ENCODE peak calls at places on chromosome 14, in four cellular contexts. K, O, Q and S are unnamed samples.

GRCh38 chr14:65434216-65434850 is 21.8 kb downstream of the FUT8 start:
- DNase-seq in O (no peak), Q (no peak), K (peak; percentile 38), S (peak; percentile 2)

GRCh38 chr14:94143711-94144110 is 14.3 kb upstream of the IFI27L2 start:
- DNase-seq in K (no peak), O (no peak), Q (no peak), S (no peak)

GRCh38 chr14:102481791-102482238 is 27.8 kb downstream of the ANKRD9 start:
- DNase-seq in K (no peak), Q (peak; percentile 54), O (no peak), S (no peak)

GRCh38 chr14:104936361-104937155 is 11.9 kb downstream of the PLD4 start:
- DNase-seq in Q (peak; percentile 64), O (no peak), K (no peak), S (no peak)

GRCh38 chr14:33062476-33062875 is 123.8 kb downstream of the NPAS3 start:
- DNase-seq in Q (no peak), K (no peak), O (no peak), S (no peak)

GRCh38 chr14:57769863-57770523 is 95.9 kb downstream of the SLC35F4 start:
- DNase-seq in O (no peak), K (no peak), Q (no peak), S (no peak)

GRCh38 chr14:36467332-36467731 is 52.7 kb downstream of the NKX2-1 start:
- DNase-seq in K (no peak), Q (no peak), O (no peak), S (no peak)

GRCh38 chr14:40656301-40656700 is 950.4 kb upstream of the LRFN5 start:
- DNase-seq in Q (no peak), O (no peak), K (no peak), S (no peak)

GRCh38 chr14:62462996-62463395 is 582.3 kb downstream of the KCNH5 start:
- DNase-seq in O (no peak), K (no peak), Q (no peak), S (no peak)

GRCh38 chr14:101556566-101557320 is 4.6 kb upstream of the DIO3 start:
- DNase-seq in Q (no peak), K (no peak), O (no peak), S (no peak)

GRCh38 chr14:49106721-49107689 is 479.2 kb downstream of the RPS29 start:
- DNase-seq in O (no peak), K (no peak), Q (no peak), S (peak; percentile 27)

GRCh38 chr14:70642313-70643235 is 858 bp downstream of the TTC9 start:
- DNase-seq in O (no peak), Q (peak; percentile 77), K (peak; percentile 26), S (peak; percentile 45)

GRCh38 chr14:70640938-70641547 is 673 bp upstream of the TTC9 start:
- DNase-seq in Q (peak; percentile 79), K (peak; percentile 70), O (no peak), S (peak; percentile 92)

GRCh38 chr14:70641548-70642312 is at the start of gene TTC9:
- DNase-seq in Q (peak; percentile 78), K (peak; percentile 57), O (no peak), S (peak; percentile 35)

GRCh38 chr14:70635971-70636595 is 5.6 kb upstream of the TTC9 start:
- DNase-seq in Q (no peak), K (no peak), O (no peak), S (no peak)

GRCh38 chr14:70638416-70638815 is 3.3 kb upstream of the TTC9 start:
- DNase-seq in Q (no peak), K (no peak), O (no peak), S (no peak)
- H3K4me3 ChIP-seq in Q (no peak overlapping the region), K (no peak overlapping the region), O (no peak overlapping the region), S (no peak overlapping the region)

GRCh38 chr14:64115401-64115800 is 178.8 kb downstream of the ESR2 start:
- DNase-seq in Q (no peak), O (no peak), K (no peak), S (no peak)
- H3K27ac ChIP-seq in Q (peak overlapping the region; percentile 59), O (no peak overlapping the region), K (no peak overlapping the region), S (no peak overlapping the region)

DNA sequence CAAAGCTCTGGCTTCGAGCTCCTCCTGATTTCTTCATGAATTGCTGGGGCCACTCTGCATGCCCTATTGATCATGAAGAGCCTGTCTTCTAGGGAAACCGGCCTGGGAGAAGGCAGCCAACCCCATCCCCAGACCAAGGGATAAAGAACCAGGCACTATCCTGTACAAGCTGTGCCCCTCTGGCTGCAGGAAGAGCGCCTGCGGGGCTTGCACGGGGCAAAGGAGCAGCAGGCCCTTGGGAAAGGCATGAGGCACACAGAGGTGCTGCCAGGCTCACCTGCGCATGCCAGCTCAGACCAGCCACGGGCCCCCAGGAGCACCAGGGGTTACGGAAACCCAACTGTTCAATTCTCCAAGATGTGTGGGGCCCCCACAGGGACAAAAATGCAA is 2.1 kb downstream of the ITPK1 start:
- DNase-seq in K (no peak), Q (no peak), O (no peak), S (no peak)
- H3K4me3 ChIP-seq in K (no peak overlapping the region), Q (no peak overlapping the region), O (peak overlapping the region; percentile 92), S (peak overlapping the region; percentile 82)

GRCh38 chr14:54775486-54776100 is 127.0 kb downstream of the GCH1 start:
- DNase-seq in K (no peak), O (no peak), Q (no peak), S (no peak)

GRCh38 chr14:54773171-54774006 is 129.2 kb downstream of the GCH1 start:
- DNase-seq in Q (peak; percentile 96), O (peak; percentile 66), K (peak; percentile 86), S (peak; percentile 93)

GRCh38 chr14:54776361-54777001 is 126.1 kb downstream of the GCH1 start:
- DNase-seq in K (no peak), O (no peak), Q (peak; percentile 92), S (no peak)

GRCh38 chr14:54772451-54772881 is 130.2 kb downstream of the GCH1 start:
- DNase-seq in K (no peak), Q (no peak), O (no peak), S (no peak)

GRCh38 chr14:54774824-54775223 is 127.8 kb downstream of the GCH1 start:
- DNase-seq in Q (no peak), K (no peak), O (no peak), S (no peak)
- H3K27ac ChIP-seq in Q (peak overlapping the region; percentile 78), K (no peak overlapping the region), O (no peak overlapping the region), S (no peak overlapping the region)

DNA sequence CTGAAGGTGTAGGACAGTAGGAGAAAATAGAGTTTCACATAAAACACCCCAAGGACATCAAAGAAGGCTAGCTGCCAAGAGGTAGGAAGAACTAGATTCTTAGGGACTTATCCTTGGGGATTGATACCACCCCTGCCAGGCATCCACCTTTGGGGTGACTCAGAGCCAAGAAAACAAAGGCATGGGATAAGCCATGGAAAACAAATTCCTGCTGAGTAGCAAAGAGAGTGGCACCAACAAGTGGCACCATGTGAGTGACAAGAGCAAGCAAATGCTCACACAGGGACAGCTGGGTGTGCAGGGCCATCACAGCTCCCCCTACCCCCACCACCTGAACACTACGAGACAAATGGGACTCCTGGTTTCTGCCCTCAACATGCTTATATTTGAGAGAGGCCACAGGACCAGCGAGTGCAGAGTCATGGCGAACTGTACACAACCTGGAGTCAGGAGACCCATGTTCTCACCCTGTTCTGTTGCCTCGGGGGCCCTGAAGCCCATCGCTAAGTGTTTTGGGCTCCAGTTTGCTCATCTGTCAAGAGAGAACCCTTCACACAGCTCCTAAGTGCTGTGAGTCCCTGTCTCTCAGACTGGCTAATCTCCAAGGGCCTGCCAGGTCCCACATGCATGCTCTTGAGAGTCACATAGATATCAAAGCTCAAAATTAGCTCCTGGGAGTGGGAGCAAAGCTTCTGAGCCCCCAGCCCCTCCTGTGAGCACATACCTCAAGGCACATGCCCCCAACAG is 91.9 kb downstream of the DPF3 start:
- DNase-seq in K (no peak), Q (no peak), O (no peak), S (peak; percentile 7)
- H3K4me3 ChIP-seq in K (no peak overlapping the region), Q (no peak overlapping the region), O (no peak overlapping the region), S (no peak overlapping the region)

DNA sequence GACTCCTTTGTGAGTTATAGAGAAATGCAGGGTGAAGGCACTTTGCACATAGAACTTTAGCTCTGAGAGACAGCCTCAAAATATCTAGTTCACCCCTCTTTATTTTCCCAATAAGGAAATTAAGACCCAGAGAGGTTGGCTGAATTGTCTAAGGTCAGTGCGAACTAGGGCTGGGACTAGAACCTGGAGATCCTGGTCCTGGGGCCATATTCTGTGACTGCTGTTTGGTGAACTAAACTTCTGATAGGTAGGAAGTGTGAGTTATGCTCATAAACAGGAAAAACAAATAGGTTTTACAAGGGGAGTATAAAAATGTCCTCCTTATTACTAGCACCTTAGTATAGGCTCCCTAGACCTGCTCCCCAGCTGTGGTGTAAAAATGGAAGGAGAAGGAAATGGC is 53.9 kb downstream of the DAD1 start:
- DNase-seq in O (no peak), K (no peak), Q (no peak), S (no peak)
- H3K27ac ChIP-seq in O (no peak overlapping the region), K (no peak overlapping the region), Q (no peak overlapping the region), S (no peak overlapping the region)

GRCh38 chr14:52325126-52325525 is 11.0 kb downstream of the PTGER2 start:
- DNase-seq in Q (no peak), K (no peak), O (no peak), S (no peak)
- H3K4me3 ChIP-seq in Q (no peak overlapping the region), K (no peak overlapping the region), O (no peak overlapping the region), S (no peak overlapping the region)

GRCh38 chr14:24415421-24416253 is 13.8 kb downstream of the CBLN3 start:
- DNase-seq in O (no peak), K (no peak), Q (no peak), S (no peak)
- H3K27ac ChIP-seq in O (no peak overlapping the region), K (no peak overlapping the region), Q (no peak overlapping the region), S (no peak overlapping the region)

GRCh38 chr14:79091381-79091963 is 921.3 kb downstream of the NRXN3 start:
- DNase-seq in Q (no peak), O (no peak), K (peak; percentile 82), S (no peak)

GRCh38 chr14:79084861-79085260 is 914.7 kb downstream of the NRXN3 start:
- DNase-seq in O (no peak), Q (no peak), K (peak; percentile 20), S (no peak)

GRCh38 chr14:79093542-79093941 is 923.4 kb downstream of the NRXN3 start:
- DNase-seq in Q (no peak), O (no peak), K (no peak), S (no peak)

DNA sequence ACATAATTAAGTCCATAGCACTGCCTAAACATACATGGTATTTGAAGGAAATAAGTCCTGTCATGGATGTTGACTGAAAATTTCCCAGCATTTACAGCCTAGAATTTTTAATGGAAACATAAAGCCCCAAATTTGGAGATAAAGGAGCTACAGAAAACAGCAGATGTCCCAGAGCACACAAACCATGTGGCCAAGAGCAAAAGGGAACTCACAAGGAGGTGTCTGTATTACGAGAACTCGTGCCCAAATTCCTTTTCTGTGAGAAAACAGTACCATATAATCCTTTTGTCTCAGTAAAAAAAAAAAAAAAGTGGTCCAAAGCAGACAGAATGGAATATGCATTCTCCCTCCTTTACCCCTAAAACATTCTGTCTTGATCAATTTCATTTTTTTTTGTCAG is 920.6 kb downstream of the NRXN3 start:
- DNase-seq in O (no peak), Q (no peak), K (no peak), S (no peak)
- H3K4me3 ChIP-seq in O (no peak overlapping the region), Q (no peak overlapping the region), K (no peak overlapping the region), S (no peak overlapping the region)